ENCODE peak calls at places on chromosomes 5 and 9, in five cellular contexts. K is NCI-H526, N is ACHN, Q is Panc1, B is fibroblast of mammary gland. G is an unnamed sample.

GRCh38 chr5:181224390-181225234 is 1.5 kb downstream of the TRIM41 start:
- DNase-seq in Q (no peak), B (no peak), K (no peak), N (no peak), G (no peak)

GRCh38 chr5:171418316-171418981 is 998 bp upstream of the FGF18 start:
- DNase-seq in N (peak), B (peak), Q (peak), K (no peak), G (peak)

GRCh38 chr5:167489202-167489601 is 802.2 kb upstream of the WWC1 start:
- DNase-seq in K (no peak), N (no peak), B (peak), Q (no peak), G (peak)

GRCh38 chr5:74934949-74935751 is 69.0 kb upstream of the FAM169A start:
- DNase-seq in N (peak), Q (no peak), K (no peak), B (peak), G (peak)

GRCh38 chr9:23643656-23644258 is 182.3 kb downstream of the ELAVL2 start:
- DNase-seq in K (no peak), N (no peak), B (no peak), Q (no peak), G (peak)

GRCh38 chr5:135214897-135215616 is 181.0 kb upstream of the PITX1 start:
- DNase-seq in K (no peak), B (peak), Q (no peak), N (no peak), G (no peak)

GRCh38 chr9:35741740-35742139 is 7.3 kb downstream of the GBA2 start:
- DNase-seq in Q (no peak), N (no peak), B (no peak), K (no peak), G (no peak)

GRCh38 chr5:72510610-72511121 is 3.5 kb upstream of the ZNF366 start:
- DNase-seq in N (no peak), Q (no peak), K (no peak), B (peak), G (peak)

GRCh38 chr9:133246507-133247390 is 28.3 kb downstream of the ABO start:
- DNase-seq in Q (no peak), N (no peak), K (no peak), B (no peak), G (no peak)

GRCh38 chr5:65157906-65158603 is 323.7 kb downstream of the ADAMTS6 start:
- DNase-seq in N (no peak), Q (no peak), B (peak), K (no peak), G (peak)

GRCh38 chr9:131523451-131524435 is 7.3 kb downstream of the UCK1 start:
- DNase-seq in Q (no peak), N (no peak), B (no peak), K (no peak), G (no peak)

GRCh38 chr9:16461231-16461840 is 409.1 kb downstream of the BNC2 start:
- DNase-seq in N (peak), B (peak), K (peak), Q (no peak), G (no peak)

GRCh38 chr5:61496406-61497307 is 164.6 kb downstream of the ZSWIM6 start:
- DNase-seq in Q (no peak), N (no peak), B (peak), K (no peak), G (no peak)

GRCh38 chr9:80061940-80062339 is 490.2 kb downstream of the TLE4 start:
- DNase-seq in K (no peak), N (no peak), Q (no peak), B (peak), G (peak)

GRCh38 chr9:131722260-131722659 is 17.6 kb downstream of the RAPGEF1 start:
- DNase-seq in B (no peak), Q (no peak), K (no peak), N (no peak), G (no peak)

GRCh38 chr5:159097461-159098284 is 2.0 kb downstream of the EBF1 start:
- DNase-seq in K (peak), B (peak), Q (no peak), N (no peak), G (peak)

GRCh38 chr9:82912639-82913038 is 150.3 kb downstream of the RASEF start:
- DNase-seq in B (no peak), Q (no peak), N (no peak), K (no peak), G (no peak)

G was measured in RPMI7951.